ENCODE peak calls at places on chromosome 9, in eight cellular contexts. P is progenitor cell of endocrine pancreas, O is H1, T is left ventricle myocardium inferior, Q is body of pancreas, E is astrocyte of the spinal cord, H is GM12865, M is breast epithelium. L is an unnamed sample.

GRCh38 chr9:134670042-134670525 is 28.5 kb downstream of the COL5A1 start:
- DNase-seq in Q (no peak), M (no peak), E (peak; percentile 93), O (no peak), H (no peak), P (no peak), T (no peak), L (no peak)

GRCh38 chr9:124351672-124352468 is 63.4 kb downstream of the PSMB7 start:
- DNase-seq in O (no peak), P (no peak), H (no peak), T (no peak), M (peak; percentile 38), Q (no peak), E (no peak), L (no peak)

GRCh38 chr9:122016789-122017188 is 76.3 kb downstream of the TTLL11 start:
- DNase-seq in T (no peak), O (no peak), P (peak; percentile 3), E (no peak), H (no peak), Q (no peak), M (no peak), L (no peak)

GRCh38 chr9:101705135-101705661 is 33.2 kb downstream of the GRIN3A start:
- DNase-seq in M (no peak), P (no peak), T (peak; percentile 19), Q (peak; percentile 15), H (no peak), O (peak; percentile 70), E (peak; percentile 1), L (no peak)

GRCh38 chr9:115018547-115019435 is 88.4 kb upstream of the TNFSF8 start:
- DNase-seq in H (no peak), M (no peak), O (no peak), E (peak; percentile 75), Q (no peak), T (no peak), P (no peak), L (no peak)

GRCh38 chr9:72588336-72588735 is 66.9 kb downstream of the TMC1 start:
- DNase-seq in H (no peak), M (no peak), Q (peak; percentile 44), O (no peak), E (peak; percentile 64), T (no peak), P (no peak), L (no peak)

GRCh38 chr9:17906841-17907779 is 328.2 kb downstream of the SH3GL2 start:
- DNase-seq in E (no peak), H (no peak), T (no peak), P (peak; percentile 13), Q (no peak), M (no peak), O (peak; percentile 76), L (peak; percentile 17)

GRCh38 chr9:71826289-71826688 is 58.0 kb upstream of the CEMIP2 start:
- DNase-seq in M (no peak), T (no peak), E (no peak), H (no peak), P (no peak), O (no peak), Q (no peak), L (no peak)

GRCh38 chr9:5263568-5264218 is 32.5 kb downstream of the INSL4 start:
- DNase-seq in P (no peak), M (no peak), E (peak; percentile 9), H (peak; percentile 61), O (no peak), T (no peak), Q (peak; percentile 24), L (peak; percentile 24)

GRCh38 chr9:5269249-5269715 is 35.2 kb downstream of the RLN2 start:
- DNase-seq in T (no peak), P (no peak), M (no peak), Q (no peak), E (peak; percentile 58), H (no peak), O (no peak), L (no peak)

GRCh38 chr9:5264219-5264595 is 33.0 kb downstream of the INSL4 start:
- DNase-seq in E (no peak), P (no peak), Q (no peak), M (no peak), O (no peak), T (no peak), H (no peak), L (no peak)

DNA sequence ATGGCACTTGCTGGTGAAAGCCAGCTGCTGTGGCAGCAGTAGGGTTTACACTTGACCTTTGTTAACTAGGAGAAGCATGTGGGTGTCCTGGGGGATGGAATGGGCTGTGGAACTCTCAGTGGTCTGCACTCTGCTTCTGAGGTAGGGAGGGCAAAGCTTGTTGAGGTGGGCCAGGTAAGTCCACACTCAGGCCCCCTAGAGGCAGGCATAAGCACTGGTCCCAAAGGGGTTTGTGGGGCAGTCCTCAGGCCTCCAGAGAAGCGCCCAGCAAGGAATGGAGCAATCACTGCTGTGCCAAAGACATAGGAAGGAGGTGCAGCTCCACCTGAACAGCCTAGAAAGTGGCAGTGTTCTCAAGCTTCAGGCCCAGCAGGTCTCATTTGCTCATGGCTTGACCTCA is 34.7 kb downstream of the INSL4 start:
- DNase-seq in T (no peak), O (peak; percentile 49), E (no peak), H (peak; percentile 15), Q (no peak), M (no peak), P (no peak), L (no peak)
- TF ChIP-seq CTCF in T (no peak), O (peak; percentile 44), E (no peak), H (peak; percentile 40), Q (no peak), M (no peak), P (no peak), L (peak; percentile 14)

GRCh38 chr9:1712861-1713260 is 302.3 kb upstream of the SMARCA2 start:
- DNase-seq in Q (no peak), T (no peak), M (no peak), O (no peak), P (no peak), E (no peak), H (no peak), L (no peak)

GRCh38 chr9:1708215-1708614 is 306.9 kb upstream of the SMARCA2 start:
- DNase-seq in T (no peak), Q (no peak), O (no peak), P (no peak), H (no peak), E (no peak), M (no peak), L (no peak)

GRCh38 chr9:1707291-1707690 is 307.9 kb upstream of the SMARCA2 start:
- DNase-seq in Q (no peak), E (no peak), P (no peak), M (no peak), O (no peak), H (no peak), T (no peak), L (no peak)

GRCh38 chr9:1709347-1709746 is 305.8 kb upstream of the SMARCA2 start:
- DNase-seq in T (no peak), O (no peak), E (no peak), Q (no peak), M (no peak), P (no peak), H (peak; percentile 37), L (peak; percentile 12)
- TF ChIP-seq CTCF in T (peak; percentile 32), O (peak; percentile 9), E (peak; percentile 1), Q (no peak), M (peak; percentile 16), P (peak; percentile 44), H (peak; percentile 44), L (peak; percentile 50)

GRCh38 chr9:106857811-106858470 is 5.0 kb upstream of the ZNF462 start:
- DNase-seq in M (no peak), T (no peak), P (no peak), H (no peak), Q (no peak), O (no peak), E (no peak), L (no peak)

GRCh38 chr9:106862115-106862945 is 636 bp upstream of the ZNF462 start:
- DNase-seq in T (no peak), O (peak; percentile 61), P (peak; percentile 56), Q (no peak), H (no peak), E (peak; percentile 60), M (no peak), L (peak; percentile 28)

GRCh38 chr9:106861585-106862114 is 1.3 kb upstream of the ZNF462 start:
- DNase-seq in Q (no peak), P (no peak), O (no peak), M (no peak), E (no peak), T (no peak), H (no peak), L (no peak)

GRCh38 chr9:106860731-106861584 is 2.0 kb upstream of the ZNF462 start:
- DNase-seq in O (peak; percentile 62), H (no peak), T (peak; percentile 42), E (peak; percentile 41), P (no peak), M (peak; percentile 60), Q (peak; percentile 18), L (no peak)

GRCh38 chr9:106859957-106860715 is 2.8 kb upstream of the ZNF462 start:
- DNase-seq in E (peak; percentile 44), H (no peak), T (peak; percentile 28), P (peak; percentile 39), Q (peak; percentile 16), M (peak; percentile 59), O (peak; percentile 83), L (no peak)
- TF ChIP-seq CTCF in E (no peak), H (no peak), T (no peak), P (no peak), Q (no peak), M (no peak), O (no peak), L (no peak)

GRCh38 chr9:105245720-105246161 is 1.3 kb downstream of the SLC44A1 start:
- DNase-seq in E (no peak), P (no peak), O (no peak), M (no peak), T (no peak), Q (no peak), H (no peak), L (no peak)

GRCh38 chr9:105244274-105244995 is at the start of gene SLC44A1:
- DNase-seq in O (peak; percentile 91), T (peak; percentile 98), M (peak; percentile 97), P (peak; percentile 91), Q (peak; percentile 97), E (peak; percentile 97), H (peak; percentile 96), L (peak; percentile 87)

GRCh38 chr9:105243935-105244273 is 547 bp upstream of the SLC44A1 start:
- DNase-seq in H (no peak), M (no peak), P (no peak), Q (no peak), T (no peak), O (no peak), E (no peak), L (no peak)

GRCh38 chr9:105246656-105247162 is 2.3 kb downstream of the SLC44A1 start:
- DNase-seq in O (no peak), Q (no peak), P (no peak), T (no peak), E (no peak), H (no peak), M (no peak), L (no peak)

DNA sequence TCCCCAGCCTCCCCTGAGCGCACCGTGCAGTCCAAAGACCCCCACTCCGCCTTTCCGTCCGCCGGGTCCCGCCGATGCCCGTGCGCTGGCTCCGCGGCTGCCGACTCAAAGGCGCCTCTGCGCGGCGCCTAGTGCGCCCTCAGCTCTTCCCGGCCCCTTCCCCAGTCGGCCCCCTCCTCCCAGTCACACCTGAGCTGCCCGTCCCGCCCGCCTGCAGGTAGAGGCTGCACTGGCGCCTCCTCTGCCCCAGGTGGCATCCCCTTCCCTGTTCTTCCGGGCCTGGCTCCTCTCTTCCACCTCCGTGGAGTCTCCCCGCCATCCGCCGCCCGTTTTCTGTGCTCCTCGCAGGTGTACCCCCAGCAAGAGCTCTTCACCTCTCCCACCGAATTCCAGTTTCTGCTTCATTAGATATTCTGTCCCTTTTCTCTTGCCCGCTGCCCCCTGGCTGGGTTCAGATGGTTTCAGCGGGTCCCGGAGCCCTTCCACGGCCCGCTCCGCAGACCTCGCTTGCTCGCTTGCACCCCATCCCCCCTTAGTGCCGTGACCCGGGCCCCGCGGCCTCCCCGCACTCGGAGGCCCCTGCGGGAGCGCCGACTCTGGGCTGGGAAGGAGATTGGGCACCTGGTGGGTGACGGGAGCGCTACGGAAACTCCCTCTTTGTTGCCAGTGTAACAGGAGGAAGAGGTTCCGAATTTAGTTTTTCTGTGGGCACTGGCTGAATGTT is 707 bp downstream of the SLC44A1 start:
- DNase-seq in E (no peak), M (peak; percentile 76), P (peak; percentile 80), H (peak; percentile 67), O (peak; percentile 86), T (peak; percentile 29), Q (peak; percentile 88), L (peak; percentile 48)
- TF ChIP-seq CTCF in E (peak; percentile 23), M (peak; percentile 63), P (peak; percentile 59), H (no peak), O (peak; percentile 55), T (peak; percentile 7), Q (peak; percentile 32), L (no peak)

L was measured in GM20000.